ENCODE peak calls at places on chromosomes 7 and 10, in four cellular contexts. L is WERI-Rb-1, J is B cell, K is brain microvascular endothelial cell. T is an unnamed sample.
A peak's percentile ranks its signal among the peaks of the same experiment; 100 is the strongest.

GRCh38 chr7:36863901-36864701 is 139.8 kb upstream of the AOAH start:
- DNase-seq in L (peak; percentile 58), J (no peak), K (no peak), T (no peak)

GRCh38 chr10:120415709-120416330 is 41.2 kb upstream of the PLPP4 start:
- DNase-seq in L (no peak), J (no peak), K (peak; percentile 46), T (no peak)

GRCh38 chr10:17247210-17247609 is 19.2 kb downstream of the VIM start:
- DNase-seq in L (no peak), J (no peak), K (no peak), T (no peak)

GRCh38 chr7:122304604-122304975 is at the start of gene FEZF1:
- DNase-seq in L (peak; percentile 41), J (no peak), K (no peak), T (no peak)

GRCh38 chr10:114172241-114172640 is 1.8 kb downstream of the CCDC186 start:
- DNase-seq in L (no peak), J (no peak), K (no peak), T (no peak)

GRCh38 chr10:77320852-77321496 is 316.6 kb downstream of the KCNMA1 start:
- DNase-seq in L (no peak), J (no peak), K (peak; percentile 68), T (no peak)

GRCh38 chr10:6987536-6987945 is 407.5 kb upstream of the PRKCQ start:
- DNase-seq in L (no peak), J (no peak), K (no peak), T (no peak)

GRCh38 chr10:2488606-2489005 is 578.7 kb upstream of the PFKP start:
- DNase-seq in L (no peak), J (no peak), K (no peak), T (no peak)

GRCh38 chr7:96997512-96998032 is 7.8 kb upstream of the DLX6 start:
- DNase-seq in L (no peak), J (no peak), K (no peak), T (no peak)

GRCh38 chr10:8245131-8246117 is 190.9 kb downstream of the GATA3 start:
- DNase-seq in L (no peak), J (no peak), K (no peak), T (no peak)

GRCh38 chr7:42805601-42806000 is 106.3 kb downstream of the C7orf25 start:
- DNase-seq in L (no peak), J (no peak), K (no peak), T (no peak)

GRCh38 chr10:56063642-56064041 is 297.4 kb downstream of the ZWINT start:
- DNase-seq in L (no peak), J (no peak), K (no peak), T (no peak)

GRCh38 chr10:122863796-122864592 is 15.4 kb downstream of the FAM24B start:
- DNase-seq in L (no peak), J (no peak), K (no peak), T (no peak)

GRCh38 chr7:70343519-70343918 is 745.2 kb downstream of the AUTS2 start:
- DNase-seq in L (no peak), J (no peak), K (no peak), T (no peak)

GRCh38 chr7:47651355-47652317 is 69.7 kb upstream of the TNS3 start:
- DNase-seq in L (no peak), J (no peak), K (peak; percentile 98), T (no peak)

GRCh38 chr10:32795598-32796183 is 162.3 kb downstream of the ITGB1 start:
- DNase-seq in L (no peak), J (peak; percentile 27), K (no peak), T (no peak)

GRCh38 chr10:12938271-12938670 is 63.2 kb downstream of the CCDC3 start:
- DNase-seq in L (no peak), J (no peak), K (no peak), T (no peak)

GRCh38 chr7:13282377-13282980 is 595.0 kb downstream of the ARL4A start:
- DNase-seq in L (no peak), J (no peak), K (peak; percentile 25), T (no peak)

GRCh38 chr10:132360766-132361447 is 28.9 kb downstream of the LRRC27 start:
- DNase-seq in L (peak; percentile 55), J (no peak), K (no peak), T (peak; percentile 76)

GRCh38 chr7:26441640-26442277 is 150.1 kb downstream of the SNX10 start:
- DNase-seq in L (no peak), J (no peak), K (no peak), T (no peak)

GRCh38 chr10:72108811-72109618 is 20.7 kb upstream of the SPOCK2 start:
- DNase-seq in L (no peak), J (no peak), K (no peak), T (no peak)

GRCh38 chr7:2233876-2234275 is 1.1 kb upstream of the MAD1L1 start:
- DNase-seq in L (no peak), J (no peak), K (no peak), T (no peak)

GRCh38 chr7:23216021-23216420 is 30.6 kb upstream of the GPNMB start:
- DNase-seq in L (no peak), J (no peak), K (no peak), T (no peak)

GRCh38 chr10:93180402-93181040 is 106.8 kb downstream of the CYP26A1 start:
- DNase-seq in L (no peak), J (no peak), K (no peak), T (no peak)

GRCh38 chr7:98051118-98051744 is 55.4 kb upstream of the LMTK2 start:
- DNase-seq in L (peak; percentile 26), J (no peak), K (no peak), T (no peak)

GRCh38 chr10:129935102-129935860 is 28.8 kb downstream of the EBF3 start:
- DNase-seq in L (no peak), J (no peak), K (no peak), T (no peak)

GRCh38 chr7:71795373-71795772 is 616.8 kb downstream of the CALN1 start:
- DNase-seq in L (no peak), J (no peak), K (no peak), T (no peak)

GRCh38 chr10:97327348-97328294 is 6.9 kb downstream of the FRAT2 start:
- DNase-seq in L (no peak), J (no peak), K (no peak), T (no peak)

GRCh38 chr10:117544729-117545140 is 2.2 kb downstream of the EMX2 start:
- DNase-seq in L (no peak), J (no peak), K (no peak), T (no peak)

GRCh38 chr7:155992538-155992937 is 180.3 kb upstream of the SHH start:
- DNase-seq in L (no peak), J (no peak), K (no peak), T (peak; percentile 75)

GRCh38 chr7:6430271-6430940 is 17.3 kb downstream of the DAGLB start:
- DNase-seq in L (peak; percentile 40), J (no peak), K (peak; percentile 47), T (no peak)
- TF ChIP-seq CTCF in L (peak; percentile 43), J (no peak), K (peak; percentile 54), T (peak; percentile 71)

GRCh38 chr7:74405191-74405898 is 48.4 kb upstream of the GTF2IRD1 start:
- DNase-seq in L (peak; percentile 89), J (no peak), K (peak; percentile 12), T (peak; percentile 86)
- TF ChIP-seq CTCF in L (peak; percentile 95), J (peak; percentile 29), K (peak; percentile 63), T (peak; percentile 64)

GRCh38 chr10:1297566-1298301 is 241.5 kb downstream of the WDR37 start:
- DNase-seq in L (no peak), J (no peak), K (no peak), T (no peak)

GRCh38 chr10:1300218-1300617 is 244.0 kb downstream of the WDR37 start:
- DNase-seq in L (no peak), J (no peak), K (no peak), T (no peak)

GRCh38 chr10:1299041-1299726 is 243.0 kb downstream of the WDR37 start:
- DNase-seq in L (no peak), J (no peak), K (no peak), T (no peak)

GRCh38 chr10:1295756-1296480 is 239.7 kb downstream of the WDR37 start:
- DNase-seq in L (no peak), J (no peak), K (no peak), T (no peak)

DNA sequence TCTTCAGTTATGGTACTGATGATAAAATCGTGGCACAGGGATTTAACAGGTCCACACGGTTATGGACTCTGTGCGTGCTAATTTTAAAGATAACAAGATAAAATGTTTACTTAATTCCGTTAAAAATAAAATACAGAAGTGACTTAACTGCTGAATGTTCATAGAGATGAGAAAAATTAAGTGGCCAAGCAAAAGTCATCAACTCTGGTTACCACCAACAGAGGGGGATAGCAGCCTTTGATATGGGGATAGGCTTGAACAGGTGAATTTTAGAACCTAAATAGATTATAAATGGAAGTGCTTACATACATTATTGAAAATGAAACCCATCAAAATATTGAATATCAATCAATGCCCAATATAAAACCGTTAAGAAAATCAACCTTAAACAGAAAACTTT is 245.0 kb downstream of the WDR37 start:
- DNase-seq in L (no peak), J (no peak), K (no peak), T (no peak)
- TF ChIP-seq CTCF in L (no peak), J (no peak), K (no peak), T (peak; percentile 67)

GRCh38 chr7:27636326-27637006 is 26.2 kb downstream of the HIBADH start:
- DNase-seq in L (no peak), J (no peak), K (no peak), T (no peak)
- TF ChIP-seq CTCF in L (no peak), J (no peak), K (no peak), T (peak; percentile 27)

GRCh38 chr7:142088022-142088714 is 23.4 kb upstream of the MGAM2 start:
- DNase-seq in L (no peak), J (no peak), K (no peak), T (no peak)

GRCh38 chr7:142085428-142085827 is 26.1 kb upstream of the MGAM2 start:
- DNase-seq in L (no peak), J (no peak), K (no peak), T (no peak)

GRCh38 chr7:142083605-142084004 is 27.9 kb upstream of the MGAM2 start:
- DNase-seq in L (no peak), J (no peak), K (no peak), T (no peak)

GRCh38 chr7:142091957-142092356 is 19.6 kb upstream of the MGAM2 start:
- DNase-seq in L (no peak), J (no peak), K (no peak), T (no peak)

GRCh38 chr7:142089035-142089434 is 22.5 kb upstream of the MGAM2 start:
- DNase-seq in L (no peak), J (no peak), K (no peak), T (no peak)
- TF ChIP-seq CTCF in L (no peak), J (no peak), K (peak; percentile 15), T (no peak)

T was measured in chondrocyte.